ENCODE peak calls at places on chromosomes 13 and 19, in six cellular contexts. Y is H1, P is GM12891, A is GM12878, W is K562, X is HepG2. F is an unnamed sample.

GRCh38 chr19:29878973-29879654 is 62.9 kb upstream of the URI1 start:
- DNase-seq in Y (no peak), P (no peak), A (no peak), W (peak), X (peak), F (no peak)

GRCh38 chr19:17777840-17778620 is 16.9 kb upstream of the B3GNT3 start:
- DNase-seq in Y (peak), P (peak), A (no peak), W (peak), X (peak), F (no peak)

GRCh38 chr13:110133425-110134235 is 173.3 kb downstream of the COL4A1 start:
- DNase-seq in Y (no peak), P (no peak), A (no peak), W (no peak), X (no peak), F (no peak)

GRCh38 chr19:15453091-15453498 is 3.3 kb upstream of the WIZ start:
- DNase-seq in Y (no peak), P (no peak), A (no peak), W (no peak), X (no peak), F (no peak)

GRCh38 chr13:99086149-99086868 is 108.4 kb upstream of the DOCK9 start:
- DNase-seq in Y (no peak), P (peak), A (no peak), W (peak), X (no peak), F (peak)

GRCh38 chr19:54517483-54517882 is 14.9 kb downstream of the LAIR2 start:
- DNase-seq in Y (no peak), P (peak), A (no peak), W (peak), X (peak), F (no peak)

GRCh38 chr19:15421726-15422260 is 3.0 kb upstream of the AKAP8L start:
- DNase-seq in Y (no peak), P (no peak), A (no peak), W (no peak), X (no peak), F (no peak)

GRCh38 chr13:33838567-33839131 is 20.7 kb downstream of the RFC3 start:
- DNase-seq in Y (no peak), P (no peak), A (no peak), W (no peak), X (no peak), F (no peak)

GRCh38 chr19:30148803-30149202 is 206.8 kb downstream of the URI1 start:
- DNase-seq in Y (no peak), P (no peak), A (no peak), W (no peak), X (no peak), F (no peak)

GRCh38 chr19:58385313-58386165 is 1.5 kb upstream of the RPS5 start:
- DNase-seq in Y (no peak), P (no peak), A (no peak), W (no peak), X (no peak), F (no peak)

GRCh38 chr19:42553292-42554045 is 25.2 kb upstream of the CEACAM1 start:
- DNase-seq in Y (no peak), P (no peak), A (no peak), W (no peak), X (peak), F (no peak)

GRCh38 chr19:19410553-19411550 is 5.4 kb downstream of the GATAD2A start:
- DNase-seq in Y (no peak), P (peak), A (no peak), W (peak), X (no peak), F (no peak)

DNA sequence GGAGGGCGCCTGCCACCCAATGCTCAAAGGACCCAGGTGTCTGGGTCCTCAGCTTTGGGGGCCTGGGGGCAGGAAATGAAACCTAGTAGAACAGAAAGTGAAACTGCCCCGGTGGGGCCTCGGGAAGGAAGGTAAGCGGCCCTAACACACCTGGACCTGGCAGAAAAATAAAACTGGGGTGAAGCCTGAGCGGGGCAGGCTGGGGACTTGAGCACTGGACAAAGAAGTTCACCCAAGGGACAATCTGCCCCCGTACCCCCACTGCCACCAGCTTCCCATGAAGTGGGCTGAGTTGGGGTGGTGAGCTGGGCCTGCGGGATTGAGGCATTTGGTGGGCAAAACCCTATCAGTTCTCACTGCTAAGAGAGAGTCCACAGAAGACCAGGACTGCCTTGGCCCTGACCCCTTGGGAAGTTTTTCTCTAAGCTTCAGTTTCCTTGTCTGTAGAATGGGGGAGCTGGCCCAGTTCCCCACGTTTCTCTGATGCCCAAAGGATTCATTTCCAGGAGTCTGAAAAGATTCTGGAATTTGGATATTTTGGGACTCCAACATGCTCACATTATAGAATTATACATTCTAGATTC is 2.3 kb downstream of the PRKD2 start:
- DNase-seq in Y (no peak), P (peak), A (no peak), W (no peak), X (no peak), F (peak)
- TF ChIP-seq POLR2A in Y (no peak), P (no peak), A (no peak), W (no peak), X (no peak), F (no peak)

DNA sequence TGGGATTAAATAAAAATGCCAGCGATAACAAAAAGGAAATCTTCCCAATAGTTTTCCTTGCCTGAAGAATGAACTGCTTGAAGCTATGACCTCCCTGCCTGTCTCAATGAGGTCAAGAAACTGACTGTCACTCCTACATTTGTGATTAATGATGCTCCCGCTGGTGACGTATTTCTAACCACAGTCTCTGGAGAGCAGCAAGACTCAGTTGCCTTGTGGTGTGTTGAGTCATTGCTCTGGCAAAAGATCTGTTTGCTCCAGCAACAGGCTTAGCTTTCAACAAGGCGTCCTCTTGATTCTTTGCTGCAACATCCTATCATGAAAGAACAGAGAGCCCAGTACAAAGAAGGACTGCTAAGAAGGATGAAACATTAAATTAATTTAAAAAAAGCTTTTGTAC is 1051.4 kb downstream of the DIAPH3 start:
- DNase-seq in Y (no peak), P (no peak), A (no peak), W (no peak), X (no peak), F (no peak)
- TF ChIP-seq POLR2AphosphoS5 in Y (no peak), P (no peak), A (no peak), W (no peak), X (no peak), F (no peak)

GRCh38 chr19:49004133-49004532 is 10.4 kb downstream of the RUVBL2 start:
- DNase-seq in Y (no peak), P (no peak), A (no peak), W (no peak), X (no peak), F (no peak)
- TF ChIP-seq TAF1 in Y (no peak), P (no peak), A (no peak), W (no peak), X (no peak), F (no peak)

GRCh38 chr19:39397360-39398296 is 6.5 kb downstream of the MED29 start:
- DNase-seq in Y (no peak), P (peak), A (no peak), W (peak), X (peak), F (peak)
- TF ChIP-seq POLR2A in Y (no peak), P (no peak), A (no peak), W (peak), X (peak), F (peak)

DNA sequence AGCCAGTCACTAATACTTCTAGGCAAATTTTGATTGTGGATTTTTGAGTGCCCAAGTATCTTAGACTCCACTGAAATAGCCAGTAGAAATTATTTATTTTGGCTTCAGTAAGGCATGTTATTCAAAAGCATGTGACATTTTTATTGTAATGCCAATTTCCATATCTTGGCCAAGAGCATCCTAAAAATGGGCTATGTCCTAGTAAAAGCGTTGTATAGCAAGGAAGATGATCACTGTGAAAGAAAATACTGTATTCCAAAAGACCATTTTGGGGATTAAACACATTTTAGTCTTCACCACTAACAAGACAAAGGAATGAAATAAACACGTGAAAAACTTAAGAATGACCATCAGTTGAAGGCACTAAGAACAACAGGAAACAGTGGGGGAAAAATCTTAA is 149.1 kb downstream of the NUFIP1 start:
- DNase-seq in Y (no peak), P (no peak), A (no peak), W (no peak), X (no peak), F (no peak)
- TF ChIP-seq POLR2AphosphoS5 in Y (no peak), P (no peak), A (no peak), W (no peak), X (no peak), F (no peak)

F was measured in GM12892.